ENCODE peak calls at places on chromosomes 3 and 15, in six cellular contexts. C is bronchial epithelial cell, S is thyroid gland, L is HCT116, V is brain microvascular endothelial cell, I is NB4. U is an unnamed sample.

GRCh38 chr3:129486057-129487035 is 42.1 kb upstream of the RHO start:
- DNase-seq in C (peak; percentile 47), S (no peak), L (no peak), V (peak; percentile 14), I (no peak), U (peak; percentile 72)

GRCh38 chr15:71044006-71044405 is 71.3 kb upstream of the THSD4 start:
- DNase-seq in C (peak; percentile 88), S (no peak), L (no peak), V (peak; percentile 72), I (no peak), U (no peak)

GRCh38 chr3:194204036-194204792 is 68.3 kb downstream of the HES1 start:
- DNase-seq in C (no peak), S (peak; percentile 59), L (no peak), V (no peak), I (peak; percentile 26), U (no peak)

GRCh38 chr15:48414015-48414414 is 82.8 kb downstream of the DUT start:
- DNase-seq in C (no peak), S (no peak), L (no peak), V (no peak), I (no peak), U (no peak)

GRCh38 chr15:38440353-38441129 is 13.4 kb upstream of the FAM98B start:
- DNase-seq in C (peak; percentile 73), S (peak; percentile 36), L (peak; percentile 47), V (peak; percentile 17), I (peak; percentile 70), U (peak; percentile 39)

GRCh38 chr15:41806291-41807181 is 21.4 kb upstream of the JMJD7 start:
- DNase-seq in C (peak; percentile 93), S (peak; percentile 93), L (peak; percentile 24), V (no peak), I (peak; percentile 29), U (no peak)

GRCh38 chr3:33240261-33240660 is 21.7 kb upstream of the SUSD5 start:
- DNase-seq in C (no peak), S (no peak), L (no peak), V (no peak), I (no peak), U (no peak)

GRCh38 chr3:167203062-167203461 is 177.0 kb downstream of the ZBBX start:
- DNase-seq in C (no peak), S (no peak), L (no peak), V (no peak), I (no peak), U (no peak)

GRCh38 chr15:101156509-101157159 is 95.2 kb downstream of the CHSY1 start:
- DNase-seq in C (no peak), S (no peak), L (no peak), V (peak; percentile 78), I (peak; percentile 83), U (no peak)

GRCh38 chr3:29759021-29759359 is 478.1 kb downstream of the RBMS3 start:
- DNase-seq in C (no peak), S (no peak), L (no peak), V (peak; percentile 47), I (no peak), U (no peak)

GRCh38 chr3:14141602-14142315 is 16.9 kb downstream of the TMEM43 start:
- DNase-seq in C (no peak), S (peak; percentile 52), L (no peak), V (no peak), I (no peak), U (no peak)

GRCh38 chr3:168081171-168081771 is 14.5 kb downstream of the GOLIM4 start:
- DNase-seq in C (peak; percentile 32), S (no peak), L (no peak), V (no peak), I (no peak), U (no peak)

GRCh38 chr15:82044373-82045178 is 1.2 kb downstream of the MEX3B start:
- DNase-seq in C (no peak), S (no peak), L (no peak), V (peak; percentile 76), I (peak; percentile 16), U (peak; percentile 46)

GRCh38 chr3:125670945-125671344 is 75.6 kb upstream of the OSBPL11 start:
- DNase-seq in C (no peak), S (no peak), L (no peak), V (no peak), I (no peak), U (no peak)

GRCh38 chr3:19945405-19946290 is 1.2 kb upstream of the RAB5A start:
- DNase-seq in C (no peak), S (no peak), L (no peak), V (no peak), I (peak; percentile 53), U (no peak)

GRCh38 chr15:41827290-41827879 is 507 bp upstream of the JMJD7 start:
- DNase-seq in C (peak; percentile 25), S (peak; percentile 42), L (no peak), V (no peak), I (no peak), U (no peak)

GRCh38 chr3:130671545-130671944 is 75.1 kb downstream of the PIK3R4 start:
- DNase-seq in C (peak; percentile 75), S (no peak), L (no peak), V (no peak), I (no peak), U (no peak)

DNA sequence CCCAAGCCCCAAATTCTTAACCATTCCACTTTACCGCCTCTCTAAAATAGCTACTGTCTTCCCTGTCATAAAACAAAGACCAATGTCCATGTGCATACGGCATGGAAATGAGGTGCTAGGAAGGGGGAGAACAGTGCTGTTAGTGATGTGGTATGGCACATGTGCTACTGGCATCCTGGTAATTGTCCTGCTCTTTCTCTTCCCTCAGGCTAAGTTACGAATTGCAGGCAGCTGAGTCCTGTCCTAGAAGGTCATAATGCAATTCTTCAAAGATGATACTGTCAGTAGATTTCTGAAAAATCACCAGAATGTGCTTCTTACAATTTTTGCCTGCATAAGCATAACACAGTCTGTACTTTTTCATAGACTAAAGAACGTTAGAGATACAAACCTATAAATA is 216.8 kb downstream of the RSL24D1 start:
- DNase-seq in C (no peak), S (no peak), L (no peak), V (no peak), I (no peak), U (no peak)
- TF ChIP-seq CTCF in C (no peak), S (no peak), L (no peak), V (no peak), I (no peak), U (no peak)

DNA sequence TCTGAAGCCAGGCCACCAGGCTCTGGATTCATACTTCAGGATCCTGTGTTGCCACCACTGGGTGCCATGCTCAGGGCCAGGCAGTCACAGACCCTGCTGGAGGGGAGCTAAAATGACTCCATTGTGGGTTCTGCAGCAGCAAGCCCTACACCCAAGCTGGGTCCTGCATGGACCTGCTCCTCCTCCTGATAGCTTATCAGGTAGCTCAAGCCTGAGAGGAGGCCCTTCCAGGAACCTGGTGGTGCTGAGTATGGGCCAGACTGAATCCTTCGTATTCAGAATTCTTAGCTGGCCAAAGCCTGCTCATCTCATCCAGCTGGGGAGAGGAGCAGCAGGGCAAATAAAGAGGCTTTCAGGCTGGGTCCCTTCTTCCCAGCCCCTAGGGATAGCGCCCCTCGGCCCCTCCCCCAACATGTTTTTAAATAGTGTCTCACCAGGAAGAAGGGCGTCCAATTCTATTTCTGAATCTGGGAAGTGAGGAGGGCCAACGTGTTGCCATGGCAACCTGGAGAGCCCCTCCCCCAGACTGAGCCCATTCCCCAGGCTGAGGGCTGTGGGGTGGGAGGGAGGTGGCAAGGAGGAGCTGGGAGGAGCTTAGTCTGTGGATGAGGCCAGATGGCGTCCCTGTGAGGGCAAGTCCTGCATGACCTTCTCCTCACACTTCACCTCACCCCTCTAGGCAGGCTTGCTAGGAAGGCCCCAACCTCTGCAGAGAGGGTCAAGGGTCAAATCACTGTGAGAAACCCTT is 11.0 kb upstream of the CAMKV start:
- DNase-seq in C (no peak), S (no peak), L (no peak), V (no peak), I (peak; percentile 24), U (no peak)
- H3K4me3 ChIP-seq in C (no peak overlapping the region), S (no peak overlapping the region), L (no peak overlapping the region), V (no peak overlapping the region), I (no peak overlapping the region), U (no peak overlapping the region)

GRCh38 chr3:23886311-23886710 is 30.5 kb downstream of the NKIRAS1 start:
- DNase-seq in C (no peak), S (no peak), L (no peak), V (no peak), I (no peak), U (no peak)

GRCh38 chr3:23882487-23882918 is 34.3 kb downstream of the NKIRAS1 start:
- DNase-seq in C (no peak), S (no peak), L (no peak), V (no peak), I (no peak), U (no peak)

GRCh38 chr3:23880703-23881339 is 36.0 kb downstream of the NKIRAS1 start:
- DNase-seq in C (no peak), S (no peak), L (no peak), V (no peak), I (no peak), U (no peak)

GRCh38 chr3:23885210-23885609 is 31.6 kb downstream of the NKIRAS1 start:
- DNase-seq in C (peak; percentile 97), S (no peak), L (no peak), V (no peak), I (peak; percentile 28), U (no peak)

DNA sequence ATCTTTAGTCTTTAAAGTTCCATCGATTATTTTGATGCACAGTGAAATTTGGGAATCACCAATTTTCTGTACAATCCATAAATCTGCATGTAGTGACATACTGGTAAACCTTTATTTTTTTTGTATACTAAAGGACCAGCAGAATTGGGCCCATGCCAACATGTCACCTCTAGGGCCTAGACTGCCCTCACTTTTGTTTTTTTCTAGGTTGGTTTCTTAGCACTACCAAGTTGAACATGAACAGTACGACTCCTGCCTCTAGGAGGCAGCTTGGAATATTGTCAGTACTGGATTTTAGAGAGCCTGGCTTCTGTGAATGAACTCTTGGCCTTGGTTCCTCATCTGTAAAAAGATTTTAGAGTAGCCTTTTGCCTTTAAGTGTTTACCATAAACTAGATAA is 32.3 kb downstream of the NKIRAS1 start:
- DNase-seq in C (peak; percentile 28), S (no peak), L (no peak), V (no peak), I (peak; percentile 36), U (no peak)
- TF ChIP-seq CTCF in C (peak; percentile 33), S (no peak), L (peak; percentile 49), V (peak; percentile 44), I (peak; percentile 20), U (peak; percentile 30)

GRCh38 chr3:178059836-178060235 is 476.4 kb upstream of the KCNMB2 start:
- DNase-seq in C (no peak), S (no peak), L (no peak), V (no peak), I (no peak), U (no peak)

GRCh38 chr3:178059124-178059523 is 477.1 kb upstream of the KCNMB2 start:
- DNase-seq in C (no peak), S (no peak), L (no peak), V (no peak), I (no peak), U (no peak)

GRCh38 chr3:178058629-178059028 is 477.6 kb upstream of the KCNMB2 start:
- DNase-seq in C (no peak), S (no peak), L (no peak), V (no peak), I (no peak), U (no peak)

GRCh38 chr3:178062126-178062525 is 474.1 kb upstream of the KCNMB2 start:
- DNase-seq in C (no peak), S (no peak), L (no peak), V (no peak), I (no peak), U (peak; percentile 43)

DNA sequence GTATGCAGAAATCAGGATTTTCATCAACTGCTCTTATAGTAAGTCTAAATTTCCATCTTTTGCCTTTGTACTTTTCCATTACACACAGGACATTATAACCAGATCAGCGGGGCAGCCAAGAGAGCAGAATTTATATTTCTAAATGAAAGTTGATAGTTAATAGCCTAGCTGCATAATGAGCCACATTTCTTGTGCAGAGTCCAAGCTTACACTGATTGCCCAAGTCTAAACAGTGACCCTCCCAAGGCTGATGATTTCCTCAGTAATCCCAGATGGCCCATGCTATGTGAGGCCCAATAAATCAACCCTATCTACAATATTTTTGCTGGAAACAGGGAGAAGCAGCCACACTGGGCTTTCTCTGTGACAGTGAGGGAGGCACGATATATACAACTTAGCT is 475.8 kb upstream of the KCNMB2 start:
- DNase-seq in C (no peak), S (no peak), L (no peak), V (no peak), I (no peak), U (no peak)
- H3K4me3 ChIP-seq in C (no peak overlapping the region), S (no peak overlapping the region), L (no peak overlapping the region), V (no peak overlapping the region), I (no peak overlapping the region), U (no peak overlapping the region)